ENCODE peak calls at places on chromosomes 2 and 18, in ten cellular contexts. M, I, G, P, U, A, H, E, Y and J are unnamed samples.
A peak's percentile ranks its signal among the peaks of the same experiment; 100 is the strongest.

GRCh38 chr2:85132392-85132791 is 800 bp upstream of the TCF7L1 start:
- DNase-seq in M (peak; percentile 32), U (peak; percentile 58), A (no peak), G (no peak), H (no peak), Y (no peak), I (no peak), P (peak; percentile 39), E (no peak), J (no peak)

GRCh38 chr2:236616031-236616430 is 46.4 kb downstream of the ACKR3 start:
- DNase-seq in E (no peak), P (no peak), I (no peak), U (no peak), H (no peak), Y (no peak), A (no peak), G (no peak), M (no peak), J (no peak)

GRCh38 chr18:58829263-58829662 is 35.4 kb upstream of the ZNF532 start:
- DNase-seq in I (no peak), M (no peak), U (no peak), A (no peak), P (no peak), G (no peak), H (no peak), Y (no peak), E (no peak), J (no peak)

GRCh38 chr2:12291303-12291702 is 425.4 kb upstream of the TRIB2 start:
- DNase-seq in U (no peak), M (no peak), I (no peak), A (no peak), G (no peak), Y (no peak), H (no peak), E (no peak), P (no peak), J (no peak)

GRCh38 chr2:43344911-43345373 is 118.5 kb upstream of the ZFP36L2 start:
- DNase-seq in G (no peak), E (no peak), Y (no peak), U (no peak), H (no peak), P (no peak), A (no peak), I (no peak), M (no peak), J (peak; percentile 26)

GRCh38 chr2:2898744-2899143 is 478.9 kb downstream of the EIPR1 start:
- DNase-seq in H (no peak), M (no peak), E (peak; percentile 31), Y (no peak), P (no peak), U (no peak), I (no peak), G (no peak), A (no peak), J (no peak)

GRCh38 chr18:2985628-2986027 is 27.3 kb downstream of the LPIN2 start:
- DNase-seq in Y (no peak), A (no peak), I (no peak), M (no peak), E (peak; percentile 69), U (peak; percentile 40), G (no peak), P (no peak), H (no peak), J (no peak)

GRCh38 chr18:49812321-49813070 is 837 bp downstream of the ACAA2 start:
- DNase-seq in I (no peak), P (no peak), A (no peak), G (no peak), E (peak; percentile 14), Y (no peak), H (peak; percentile 0), U (peak; percentile 16), M (no peak), J (no peak)

GRCh38 chr2:23617817-23618216 is 232.8 kb downstream of the KLHL29 start:
- DNase-seq in E (no peak), Y (no peak), M (no peak), P (no peak), U (no peak), I (no peak), H (no peak), A (no peak), G (no peak), J (no peak)

GRCh38 chr2:120856421-120856862 is 120.8 kb downstream of the GLI2 start:
- DNase-seq in P (no peak), E (no peak), H (no peak), M (peak; percentile 58), G (no peak), I (no peak), A (no peak), U (peak; percentile 78), Y (no peak), J (no peak)

GRCh38 chr2:109382946-109383345 is 230.8 kb downstream of the SEPTIN10 start:
- DNase-seq in A (no peak), I (peak; percentile 43), Y (peak; percentile 56), H (no peak), E (no peak), G (no peak), P (peak; percentile 84), U (peak; percentile 78), M (peak; percentile 20), J (peak; percentile 56)